ENCODE peak calls at places on chromosomes 2 and 18, in ten cellular contexts. A is stimulated activated CD8-positive, alpha-beta memory T cell treated with anti-CD3 and anti-CD28 coated beads, Interleukin-15, amount 100 ng/mL, for 24 hours; R is naive thymus-derived CD8-positive, alpha-beta T cell; M is endothelial cell of umbilical vein; E is transverse colon; S is kidney epithelial cell; F is T1000; V is mesothelial cell of epicardium; T is RCC 7860; I is hypothalamus. Q is an unnamed sample.

GRCh38 chr2:26900831-26901321 is 52.9 kb downstream of the DPYSL5 start:
- DNase-seq in A (no peak), R (no peak), M (no peak), E (no peak), S (no peak), F (no peak), V (no peak), T (no peak), I (peak), Q (no peak)

GRCh38 chr18:14978962-14979535 is 231.1 kb downstream of the ANKRD30B start:
- DNase-seq in A (no peak), R (no peak), M (peak), E (peak), S (no peak), F (no peak), V (no peak), T (no peak), I (peak), Q (no peak)

GRCh38 chr2:45925636-45926350 is 274.3 kb downstream of the PRKCE start:
- DNase-seq in A (no peak), R (no peak), M (no peak), E (no peak), S (no peak), F (no peak), V (no peak), T (no peak), I (no peak), Q (no peak)

GRCh38 chr2:96897491-96898134 is 27.7 kb upstream of the SEMA4C start:
- DNase-seq in A (no peak), R (no peak), M (no peak), E (no peak), S (no peak), F (no peak), V (no peak), T (no peak), I (no peak), Q (no peak)

GRCh38 chr2:232238108-232238507 is 140.4 kb upstream of the ALPP start:
- DNase-seq in A (no peak), R (no peak), M (peak), E (no peak), S (no peak), F (no peak), V (no peak), T (no peak), I (no peak), Q (no peak)

GRCh38 chr2:122041455-122041854 is 286.0 kb downstream of the TSN start:
- DNase-seq in A (no peak), R (no peak), M (no peak), E (no peak), S (no peak), F (no peak), V (no peak), T (no peak), I (no peak), Q (no peak)

GRCh38 chr2:239445771-239446524 is 45.1 kb upstream of the HDAC4 start:
- DNase-seq in A (no peak), R (no peak), M (no peak), E (no peak), S (no peak), F (no peak), V (no peak), T (no peak), I (peak), Q (no peak)

GRCh38 chr18:58345064-58345463 is 283.8 kb downstream of the ALPK2 start:
- DNase-seq in A (no peak), R (no peak), M (no peak), E (no peak), S (no peak), F (no peak), V (no peak), T (no peak), I (no peak), Q (no peak)

GRCh38 chr2:217714268-217714643 is 288.5 kb downstream of the TNS1 start:
- DNase-seq in A (no peak), R (no peak), M (peak), E (peak), S (no peak), F (no peak), V (no peak), T (no peak), I (peak), Q (no peak)

GRCh38 chr2:85668857-85669142 is 801 bp upstream of the SFTPB start:
- DNase-seq in A (no peak), R (no peak), M (no peak), E (no peak), S (no peak), F (no peak), V (no peak), T (no peak), I (no peak), Q (no peak)

GRCh38 chr18:25399554-25399953 is 47.6 kb upstream of the ZNF521 start:
- DNase-seq in A (no peak), R (no peak), M (no peak), E (no peak), S (no peak), F (no peak), V (no peak), T (peak), I (no peak), Q (no peak)

GRCh38 chr18:48788378-48788777 is 162.4 kb downstream of the SMAD7 start:
- DNase-seq in A (no peak), R (no peak), M (no peak), E (no peak), S (no peak), F (no peak), V (no peak), T (no peak), I (no peak), Q (no peak)

GRCh38 chr2:69185807-69186206 is 172.8 kb downstream of the ANTXR1 start:
- DNase-seq in A (no peak), R (no peak), M (no peak), E (no peak), S (no peak), F (peak), V (no peak), T (peak), I (no peak), Q (no peak)

GRCh38 chr2:177553176-177553909 is 160.8 kb downstream of the AGPS start:
- DNase-seq in A (no peak), R (no peak), M (no peak), E (no peak), S (no peak), F (no peak), V (no peak), T (peak), I (no peak), Q (no peak)

GRCh38 chr2:196314780-196315179 is 143.4 kb upstream of the STK17B start:
- DNase-seq in A (no peak), R (no peak), M (no peak), E (no peak), S (no peak), F (no peak), V (no peak), T (peak), I (no peak), Q (no peak)

GRCh38 chr2:15435474-15435873 is 125.7 kb downstream of the NBAS start:
- DNase-seq in A (no peak), R (no peak), M (no peak), E (no peak), S (no peak), F (no peak), V (no peak), T (no peak), I (no peak), Q (no peak)

GRCh38 chr2:200604571-200605255 is 18.9 kb downstream of the AOX1 start:
- DNase-seq in A (no peak), R (no peak), M (no peak), E (no peak), S (no peak), F (no peak), V (no peak), T (no peak), I (no peak), Q (no peak)

GRCh38 chr2:207032490-207032889 is 93.2 kb downstream of the CPO start:
- DNase-seq in A (no peak), R (no peak), M (no peak), E (no peak), S (no peak), F (no peak), V (no peak), T (no peak), I (no peak), Q (no peak)

GRCh38 chr2:119629323-119629825 is 49.6 kb upstream of the TMEM177 start:
- DNase-seq in A (no peak), R (no peak), M (no peak), E (no peak), S (no peak), F (no peak), V (no peak), T (no peak), I (no peak), Q (no peak)